ENCODE peak calls at places on chromosome 19, in seven cellular contexts. K is lower leg skin, I is choroid plexus epithelial cell, Q is GM20000, D is HFFc6, H is D721Med, N is WTC11. Z is an unnamed sample.

GRCh38 chr19:47509973-47510372 is 4.9 kb downstream of the NAPA start:
- DNase-seq in K (peak; percentile 48), I (no peak), Q (no peak), D (no peak), H (no peak), N (no peak), Z (no peak)

GRCh38 chr19:55353803-55354697 is 469 bp downstream of the COX6B2 start:
- DNase-seq in K (no peak), I (peak; percentile 61), Q (peak; percentile 89), D (no peak), H (peak; percentile 95), N (peak; percentile 82), Z (peak; percentile 40)

GRCh38 chr19:19262190-19263057 is 10.7 kb downstream of the TM6SF2 start:
- DNase-seq in K (no peak), I (no peak), Q (peak; percentile 44), D (no peak), H (no peak), N (peak; percentile 64), Z (no peak)

GRCh38 chr19:58382997-58383603 is 2.3 kb upstream of the ZNF837 start:
- DNase-seq in K (no peak), I (no peak), Q (no peak), D (no peak), H (no peak), N (no peak), Z (no peak)

GRCh38 chr19:35153701-35154534 is 617 bp upstream of the FXYD5 start:
- DNase-seq in K (no peak), I (peak; percentile 36), Q (peak; percentile 82), D (no peak), H (no peak), N (peak; percentile 79), Z (no peak)

GRCh38 chr19:38661166-38661565 is 13.7 kb downstream of the ACTN4 start:
- DNase-seq in K (no peak), I (no peak), Q (no peak), D (peak; percentile 49), H (no peak), N (no peak), Z (no peak)

GRCh38 chr19:13334801-13335481 is 171.3 kb downstream of the CACNA1A start:
- DNase-seq in K (no peak), I (no peak), Q (no peak), D (peak; percentile 3), H (no peak), N (no peak), Z (no peak)

GRCh38 chr19:294819-295686 is 3.9 kb upstream of the PLPP2 start:
- DNase-seq in K (no peak), I (peak; percentile 50), Q (peak; percentile 85), D (no peak), H (peak; percentile 84), N (peak; percentile 79), Z (peak; percentile 18)

GRCh38 chr19:32336259-32337111 is 8.9 kb upstream of the ZNF507 start:
- DNase-seq in K (no peak), I (peak; percentile 81), Q (no peak), D (no peak), H (no peak), N (no peak), Z (peak; percentile 15)
- TF ChIP-seq CTCF in K (no peak), I (peak; percentile 44), Q (no peak), D (no peak), H (peak; percentile 30), N (no peak), Z (no peak)

GRCh38 chr19:32718286-32718685 is 1.3 kb upstream of the TDRD12 start:
- DNase-seq in K (no peak), I (no peak), Q (no peak), D (no peak), H (no peak), N (no peak), Z (no peak)

GRCh38 chr19:32720216-32720935 is 809 bp downstream of the TDRD12 start:
- DNase-seq in K (no peak), I (no peak), Q (peak; percentile 36), D (no peak), H (no peak), N (peak; percentile 26), Z (no peak)

GRCh38 chr19:32720936-32721250 is 1.3 kb downstream of the TDRD12 start:
- DNase-seq in K (no peak), I (no peak), Q (peak; percentile 25), D (no peak), H (no peak), N (no peak), Z (no peak)

GRCh38 chr19:32717496-32717895 is 2.1 kb upstream of the TDRD12 start:
- DNase-seq in K (no peak), I (no peak), Q (no peak), D (no peak), H (no peak), N (no peak), Z (no peak)

GRCh38 chr19:32719611-32720059 is at the start of gene TDRD12:
- DNase-seq in K (no peak), I (peak; percentile 6), Q (peak; percentile 40), D (no peak), H (no peak), N (peak; percentile 70), Z (no peak)
- TF ChIP-seq CTCF in K (no peak), I (no peak), Q (no peak), D (peak; percentile 32), H (no peak), N (peak; percentile 42), Z (no peak)

GRCh38 chr19:56725829-56726424 is 54.4 kb upstream of the ZNF835 start:
- DNase-seq in K (no peak), I (peak; percentile 18), Q (no peak), D (no peak), H (no peak), N (no peak), Z (no peak)
- TF ChIP-seq CTCF in K (no peak), I (peak; percentile 40), Q (no peak), D (peak; percentile 46), H (peak; percentile 67), N (no peak), Z (peak; percentile 14)

GRCh38 chr19:40808497-40808896 is 9.5 kb downstream of the EGLN2 start:
- DNase-seq in K (no peak), I (no peak), Q (no peak), D (no peak), H (no peak), N (no peak), Z (no peak)

GRCh38 chr19:40805258-40805868 is 6.4 kb downstream of the EGLN2 start:
- DNase-seq in K (no peak), I (no peak), Q (no peak), D (no peak), H (no peak), N (no peak), Z (no peak)

GRCh38 chr19:40808021-40808325 is 9.0 kb downstream of the EGLN2 start:
- DNase-seq in K (no peak), I (no peak), Q (no peak), D (no peak), H (no peak), N (no peak), Z (no peak)

GRCh38 chr19:40806385-40807146 is 7.6 kb downstream of the EGLN2 start:
- DNase-seq in K (peak; percentile 87), I (peak; percentile 99), Q (peak; percentile 84), D (peak; percentile 96), H (peak; percentile 70), N (peak; percentile 96), Z (peak; percentile 97)

DNA sequence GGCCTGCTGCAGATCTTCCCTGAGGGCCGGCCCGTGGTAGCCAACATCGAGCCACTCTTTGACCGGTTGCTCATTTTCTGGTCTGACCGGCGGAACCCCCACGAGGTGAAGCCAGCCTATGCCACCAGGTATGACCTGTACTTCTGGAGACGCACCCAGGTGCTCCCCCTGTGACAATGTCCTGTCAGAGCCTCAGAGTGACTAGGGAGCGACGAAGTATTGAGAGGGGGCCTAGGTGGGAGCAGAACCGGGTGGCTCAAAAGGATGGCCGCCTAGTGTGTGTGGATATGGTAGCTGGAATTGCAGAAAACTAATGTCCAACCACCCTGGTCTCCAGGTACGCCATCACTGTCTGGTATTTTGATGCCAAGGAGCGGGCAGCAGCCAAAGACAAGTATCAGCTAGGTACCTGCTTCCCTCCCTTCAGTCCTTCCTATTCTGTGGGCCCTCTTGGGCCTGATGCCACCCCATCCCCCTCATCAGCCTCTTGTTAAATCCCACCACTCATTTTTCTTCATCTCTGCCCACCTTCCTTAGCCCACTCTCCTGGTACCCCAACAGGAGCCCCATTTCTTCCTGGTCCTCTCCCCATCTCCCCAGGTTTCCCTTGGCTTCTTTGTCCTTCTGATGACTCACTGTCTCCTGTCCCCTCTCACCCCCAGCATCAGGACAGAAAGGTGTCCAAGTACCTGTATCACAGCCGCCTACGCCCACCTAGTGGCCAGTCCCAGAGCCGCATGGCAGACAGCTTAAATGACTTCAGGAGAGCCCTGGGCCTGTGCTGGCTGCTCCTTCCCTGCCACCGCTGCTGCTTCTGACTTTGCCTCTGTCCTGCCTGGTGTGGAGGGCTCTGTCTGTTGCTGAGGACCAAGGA is 8.4 kb downstream of the EGLN2 start:
- DNase-seq in K (no peak), I (peak; percentile 35), Q (no peak), D (no peak), H (no peak), N (peak; percentile 80), Z (no peak)
- TF ChIP-seq CTCF in K (no peak), I (peak; percentile 45), Q (peak; percentile 3), D (peak; percentile 60), H (peak; percentile 6), N (no peak), Z (peak; percentile 57)

GRCh38 chr19:42442833-42443232 is at the start of gene CXCL17:
- DNase-seq in K (no peak), I (no peak), Q (no peak), D (no peak), H (no peak), N (no peak), Z (no peak)
- TF ChIP-seq CTCF in K (no peak), I (no peak), Q (no peak), D (no peak), H (no peak), N (no peak), Z (no peak)

DNA sequence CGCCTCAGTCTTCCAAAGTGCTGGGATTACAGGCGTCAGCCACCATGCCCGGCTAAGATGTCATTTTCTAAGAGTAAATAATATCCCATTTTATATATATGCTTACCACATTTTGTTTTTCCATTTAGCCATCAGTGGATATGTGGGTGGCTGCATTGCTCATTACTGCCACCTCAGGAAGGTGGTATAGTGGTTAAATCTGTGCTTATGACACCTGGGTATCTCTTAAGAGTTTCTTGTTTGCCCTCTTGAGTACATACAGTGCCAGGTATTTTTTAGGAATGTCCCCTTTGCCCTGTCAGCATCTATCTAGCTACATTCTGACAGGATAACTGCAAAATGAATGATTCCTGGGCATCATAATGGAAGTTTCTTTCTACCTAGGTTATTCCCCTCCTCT is 14.6 kb downstream of the ZNF69 start:
- DNase-seq in K (no peak), I (no peak), Q (no peak), D (no peak), H (no peak), N (no peak), Z (no peak)
- TF ChIP-seq CTCF in K (no peak), I (no peak), Q (no peak), D (no peak), H (no peak), N (no peak), Z (no peak)

DNA sequence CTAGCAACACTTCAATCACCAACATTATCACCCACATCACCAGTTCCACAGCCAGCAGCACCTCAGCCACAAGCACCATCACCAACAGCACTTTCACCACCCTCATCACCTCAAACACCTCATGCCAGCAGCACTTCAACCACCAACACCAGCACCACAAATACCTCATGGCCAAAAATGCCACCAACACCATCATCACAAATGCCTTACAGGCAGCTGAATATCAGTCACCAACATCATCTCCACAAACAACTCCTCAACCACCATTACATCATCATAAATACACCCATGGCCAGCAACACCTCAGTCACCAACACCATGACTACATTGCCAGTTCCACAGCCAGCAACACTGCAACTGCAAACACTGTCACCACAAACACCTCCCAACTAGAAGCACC is 10.4 kb downstream of the FCER2 start:
- DNase-seq in K (no peak), I (no peak), Q (no peak), D (no peak), H (no peak), N (no peak), Z (no peak)
- TF ChIP-seq CTCF in K (no peak), I (no peak), Q (no peak), D (no peak), H (no peak), N (no peak), Z (no peak)

Z was measured in brain microvascular endothelial cell.